ENCODE peak calls at places on chromosomes 7 and 10, in eight cellular contexts. Y is HFF-Myc; W is IMR-90; F is upper lobe of right lung; E is activated effector memory CD4-positive, alpha-beta T cell treated with Interleukin-2 at 50 U/mL for 16 hours; H is 8988T; L is NCI-H2107; V is mesendoderm. G is an unnamed sample.

GRCh38 chr10:17744395-17744841 is 7.6 kb upstream of the TMEM236 start:
- DNase-seq in Y (no peak), E (no peak), F (no peak), L (no peak), V (no peak), W (no peak), H (no peak), G (no peak)

GRCh38 chr10:588246-589165 is 101.0 kb downstream of the DIP2C start:
- DNase-seq in L (no peak), W (peak), E (no peak), Y (no peak), F (peak), H (no peak), V (peak), G (peak)

GRCh38 chr7:150976529-150977381 is 1.4 kb downstream of the KCNH2 start:
- DNase-seq in Y (no peak), E (no peak), V (no peak), W (no peak), H (no peak), L (no peak), F (no peak), G (no peak)

GRCh38 chr10:29140991-29141390 is 147.9 kb upstream of the LYZL1 start:
- DNase-seq in H (no peak), Y (no peak), L (no peak), F (no peak), W (peak), V (peak), E (no peak), G (peak)

GRCh38 chr7:18508441-18509427 is 13.2 kb downstream of the HDAC9 start:
- DNase-seq in F (no peak), L (no peak), W (peak), H (no peak), E (no peak), Y (peak), V (peak), G (peak)

GRCh38 chr7:148921806-148922205 is 37.7 kb upstream of the EZH2 start:
- DNase-seq in L (no peak), Y (no peak), W (no peak), E (no peak), F (no peak), H (no peak), V (no peak), G (no peak)

GRCh38 chr10:97508342-97508741 is 9.6 kb downstream of the UBTD1 start:
- DNase-seq in H (no peak), E (no peak), W (peak), Y (no peak), V (peak), L (no peak), F (no peak), G (peak)

GRCh38 chr7:121797283-121798037 is 75.5 kb upstream of the PTPRZ1 start:
- DNase-seq in Y (no peak), L (no peak), F (no peak), W (no peak), E (no peak), H (no peak), V (peak), G (peak)

GRCh38 chr7:2736411-2736914 is 48.5 kb downstream of the AMZ1 start:
- DNase-seq in W (no peak), V (no peak), E (no peak), H (no peak), Y (no peak), F (no peak), L (no peak), G (no peak)

GRCh38 chr7:136033413-136034031 is 56.4 kb upstream of the MTPN start:
- DNase-seq in W (no peak), F (no peak), E (no peak), L (no peak), V (peak), H (no peak), Y (no peak), G (no peak)

GRCh38 chr7:140646931-140647647 is 6.5 kb upstream of the DENND2A start:
- DNase-seq in L (peak), H (peak), E (peak), W (peak), Y (no peak), F (peak), V (peak), G (peak)

GRCh38 chr10:24415455-24416169 is 206.7 kb downstream of the KIAA1217 start:
- DNase-seq in Y (peak), E (no peak), W (peak), H (no peak), V (peak), L (no peak), F (peak), G (peak)

GRCh38 chr10:16967000-16967865 is 150.0 kb upstream of the RSU1 start:
- DNase-seq in W (peak), E (no peak), Y (no peak), L (no peak), F (no peak), V (no peak), H (no peak), G (peak)

GRCh38 chr7:92739091-92739490 is 97.3 kb downstream of the CDK6 start:
- DNase-seq in E (no peak), V (no peak), W (no peak), F (no peak), Y (no peak), L (no peak), H (no peak), G (peak)

GRCh38 chr7:104160375-104160774 is 47.4 kb downstream of the ORC5 start:
- DNase-seq in W (peak), L (no peak), V (no peak), H (no peak), E (no peak), F (no peak), Y (no peak), G (peak)

GRCh38 chr7:24968165-24968564 is 11.8 kb downstream of the OSBPL3 start:
- DNase-seq in V (no peak), L (no peak), F (no peak), W (no peak), Y (no peak), E (no peak), H (no peak), G (no peak)

GRCh38 chr7:95213148-95213547 is 111.2 kb downstream of the PON1 start:
- DNase-seq in E (no peak), Y (no peak), L (no peak), V (no peak), F (no peak), H (no peak), W (no peak), G (peak)

GRCh38 chr10:44879531-44879899 is 31.6 kb upstream of the TMEM72 start:
- DNase-seq in Y (no peak), W (no peak), E (no peak), V (no peak), H (no peak), L (no peak), F (no peak), G (no peak)

GRCh38 chr10:71747039-71747807 is 26.1 kb downstream of the VSIR start:
- DNase-seq in Y (no peak), E (no peak), F (no peak), V (no peak), L (no peak), H (no peak), W (no peak), G (no peak)

GRCh38 chr7:51223505-51223904 is 93.1 kb downstream of the COBL start:
- DNase-seq in V (no peak), H (no peak), W (no peak), E (no peak), F (no peak), Y (no peak), L (no peak), G (no peak)

GRCh38 chr10:132374176-132374575 is 22.8 kb upstream of the PWWP2B start:
- DNase-seq in V (no peak), Y (no peak), F (peak), H (no peak), E (no peak), W (no peak), L (no peak), G (no peak)

GRCh38 chr10:93746844-93747284 is 10.9 kb upstream of the LGI1 start:
- DNase-seq in Y (peak), E (no peak), F (no peak), W (peak), V (peak), L (no peak), H (peak), G (peak)

GRCh38 chr7:76269895-76270294 is 32.6 kb upstream of the HSPB1 start:
- DNase-seq in V (no peak), F (no peak), L (no peak), E (no peak), Y (no peak), H (no peak), W (no peak), G (no peak)

GRCh38 chr7:43834463-43835251 is 34.7 kb downstream of the MRPS24 start:
- DNase-seq in H (no peak), E (peak), F (no peak), L (no peak), W (peak), Y (no peak), V (peak), G (peak)

GRCh38 chr10:69789164-69789576 is 12.5 kb upstream of the COL13A1 start:
- DNase-seq in Y (no peak), H (no peak), E (no peak), L (no peak), F (no peak), W (no peak), V (no peak), G (peak)

GRCh38 chr10:113047963-113048781 is 98.1 kb downstream of the TCF7L2 start:
- DNase-seq in V (peak), L (no peak), E (no peak), F (no peak), Y (no peak), H (no peak), W (no peak), G (no peak)

GRCh38 chr10:44281089-44281613 is 103.7 kb downstream of the CXCL12 start:
- DNase-seq in W (no peak), L (no peak), F (no peak), Y (no peak), V (no peak), H (no peak), E (no peak), G (peak)

GRCh38 chr10:29317423-29318021 is 28.7 kb downstream of the LYZL1 start:
- DNase-seq in Y (no peak), F (no peak), V (no peak), L (no peak), H (no peak), W (no peak), E (no peak), G (no peak)

GRCh38 chr10:25875555-25876165 is 58.4 kb upstream of the MYO3A start:
- DNase-seq in V (peak), E (peak), Y (peak), H (no peak), F (peak), W (peak), L (peak), G (peak)

G was measured in GM23248.